ENCODE peak calls at places on chromosomes 1 and 21, in seven cellular contexts. D is HCT116, H is stomach, W is GM20000, Z is suprapubic skin, L is endothelial cell, E is retinal pigment epithelial cell. V is an unnamed sample.
A peak's percentile ranks its signal among the peaks of the same experiment; 100 is the strongest.

GRCh38 chr1:180098242-180098995 is 56.2 kb upstream of the QSOX1 start:
- DNase-seq in D (no peak), H (no peak), W (no peak), Z (no peak), L (no peak), E (peak; percentile 8), V (no peak)

GRCh38 chr1:113142791-113143190 is 69.8 kb downstream of the LRIG2 start:
- DNase-seq in D (no peak), H (no peak), W (no peak), Z (no peak), L (no peak), E (no peak), V (no peak)

GRCh38 chr1:234260578-234260977 is 112.7 kb upstream of the COA6 start:
- DNase-seq in D (no peak), H (no peak), W (no peak), Z (no peak), L (no peak), E (no peak), V (no peak)

GRCh38 chr1:159932296-159933285 is 7.3 kb upstream of the TAGLN2 start:
- DNase-seq in D (no peak), H (no peak), W (no peak), Z (no peak), L (no peak), E (no peak), V (no peak)

GRCh38 chr1:82483146-82483545 is 682.4 kb downstream of the ADGRL2 start:
- DNase-seq in D (no peak), H (no peak), W (no peak), Z (no peak), L (no peak), E (no peak), V (no peak)

GRCh38 chr1:153649867-153650235 is 8.7 kb upstream of the SNAPIN start:
- DNase-seq in D (no peak), H (peak; percentile 93), W (no peak), Z (peak; percentile 62), L (no peak), E (no peak), V (no peak)

GRCh38 chr1:159339517-159339916 is 37.4 kb downstream of the FCER1A start:
- DNase-seq in D (no peak), H (no peak), W (no peak), Z (no peak), L (no peak), E (peak; percentile 6), V (no peak)

GRCh38 chr1:81008298-81008697 is 792.4 kb upstream of the ADGRL2 start:
- DNase-seq in D (no peak), H (no peak), W (no peak), Z (no peak), L (no peak), E (no peak), V (no peak)

GRCh38 chr1:158021721-158022120 is 28.3 kb downstream of the KIRREL1 start:
- DNase-seq in D (no peak), H (no peak), W (no peak), Z (no peak), L (no peak), E (no peak), V (no peak)

GRCh38 chr1:47559944-47560695 is 122.3 kb downstream of the FOXD2 start:
- DNase-seq in D (no peak), H (peak; percentile 60), W (no peak), Z (no peak), L (no peak), E (no peak), V (no peak)

GRCh38 chr1:202121006-202121405 is 1.7 kb upstream of the GPR37L1 start:
- DNase-seq in D (no peak), H (no peak), W (no peak), Z (no peak), L (no peak), E (no peak), V (no peak)

GRCh38 chr1:205001101-205001620 is 41.9 kb upstream of the CNTN2 start:
- DNase-seq in D (no peak), H (no peak), W (no peak), Z (no peak), L (no peak), E (no peak), V (no peak)

GRCh38 chr1:44662683-44663030 is 11.6 kb downstream of the TMEM53 start:
- DNase-seq in D (no peak), H (no peak), W (no peak), Z (no peak), L (no peak), E (no peak), V (no peak)

GRCh38 chr1:229407206-229408026 is 26.5 kb downstream of the ACTA1 start:
- DNase-seq in D (no peak), H (no peak), W (no peak), Z (no peak), L (no peak), E (no peak), V (no peak)

GRCh38 chr1:206441336-206441967 is 28.8 kb upstream of the IKBKE start:
- DNase-seq in D (no peak), H (no peak), W (no peak), Z (no peak), L (no peak), E (no peak), V (no peak)

GRCh38 chr1:25707280-25708016 is 90.9 kb downstream of the MAN1C1 start:
- DNase-seq in D (no peak), H (no peak), W (no peak), Z (no peak), L (no peak), E (no peak), V (no peak)

GRCh38 chr21:38958940-38959685 is 153.4 kb downstream of the ETS2 start:
- DNase-seq in D (no peak), H (no peak), W (no peak), Z (no peak), L (no peak), E (no peak), V (no peak)

GRCh38 chr1:42765271-42765670 is 1.6 kb downstream of the P3H1 start:
- DNase-seq in D (no peak), H (no peak), W (no peak), Z (peak; percentile 8), L (no peak), E (no peak), V (no peak)

GRCh38 chr1:46137901-46138300 is 5.5 kb upstream of the PIK3R3 start:
- DNase-seq in D (no peak), H (no peak), W (no peak), Z (no peak), L (no peak), E (no peak), V (no peak)

GRCh38 chr1:92577251-92577895 is 90.6 kb upstream of the GFI1 start:
- DNase-seq in D (no peak), H (no peak), W (no peak), Z (no peak), L (no peak), E (no peak), V (no peak)

GRCh38 chr1:17948594-17948993 is 159.0 kb upstream of the IGSF21 start:
- DNase-seq in D (no peak), H (no peak), W (no peak), Z (no peak), L (no peak), E (no peak), V (no peak)

GRCh38 chr21:34967509-34968289 is 81.4 kb downstream of the RUNX1 start:
- DNase-seq in D (no peak), H (no peak), W (no peak), Z (no peak), L (no peak), E (peak; percentile 36), V (no peak)

GRCh38 chr1:223732993-223733798 is 20.9 kb downstream of the CAPN2 start:
- DNase-seq in D (no peak), H (peak; percentile 64), W (no peak), Z (no peak), L (no peak), E (no peak), V (no peak)

GRCh38 chr1:161007369-161007768 is 13.6 kb downstream of the F11R start:
- DNase-seq in D (no peak), H (no peak), W (no peak), Z (no peak), L (no peak), E (no peak), V (no peak)

GRCh38 chr1:45442272-45442671 is 48.7 kb downstream of the TESK2 start:
- DNase-seq in D (no peak), H (no peak), W (no peak), Z (no peak), L (no peak), E (peak; percentile 67), V (no peak)

GRCh38 chr1:212012034-212012740 is 23.2 kb downstream of the INTS7 start:
- DNase-seq in D (peak; percentile 37), H (peak; percentile 70), W (peak; percentile 87), Z (peak; percentile 64), L (peak; percentile 60), E (no peak), V (no peak)

GRCh38 chr1:147892216-147892615 is 10.4 kb upstream of the GJA8 start:
- DNase-seq in D (peak; percentile 18), H (no peak), W (no peak), Z (no peak), L (no peak), E (no peak), V (no peak)
- TF ChIP-seq CTCF in D (peak; percentile 9), H (no peak), W (no peak), Z (no peak), L (no peak), E (no peak), V (no peak)

GRCh38 chr1:94721240-94721639 is 98.9 kb upstream of the SLC44A3 start:
- DNase-seq in D (no peak), H (no peak), W (peak; percentile 65), Z (no peak), L (no peak), E (no peak), V (no peak)
- TF ChIP-seq CTCF in D (no peak), H (no peak), W (no peak), Z (no peak), L (no peak), E (no peak), V (no peak)

GRCh38 chr1:175073633-175074032 is 6.0 kb downstream of the TNN start:
- DNase-seq in D (no peak), H (no peak), W (no peak), Z (no peak), L (no peak), E (no peak), V (no peak)
- TF ChIP-seq CTCF in D (peak; percentile 17), H (no peak), W (no peak), Z (no peak), L (no peak), E (no peak), V (no peak)

GRCh38 chr1:85846706-85847105 is 138.5 kb upstream of the ZNHIT6 start:
- DNase-seq in D (no peak), H (no peak), W (no peak), Z (no peak), L (no peak), E (no peak), V (no peak)

GRCh38 chr1:85847356-85847755 is 139.1 kb upstream of the ZNHIT6 start:
- DNase-seq in D (no peak), H (no peak), W (no peak), Z (no peak), L (no peak), E (peak; percentile 42), V (no peak)

GRCh38 chr1:85849660-85850059 is 141.4 kb upstream of the ZNHIT6 start:
- DNase-seq in D (no peak), H (no peak), W (no peak), Z (no peak), L (no peak), E (no peak), V (no peak)

DNA sequence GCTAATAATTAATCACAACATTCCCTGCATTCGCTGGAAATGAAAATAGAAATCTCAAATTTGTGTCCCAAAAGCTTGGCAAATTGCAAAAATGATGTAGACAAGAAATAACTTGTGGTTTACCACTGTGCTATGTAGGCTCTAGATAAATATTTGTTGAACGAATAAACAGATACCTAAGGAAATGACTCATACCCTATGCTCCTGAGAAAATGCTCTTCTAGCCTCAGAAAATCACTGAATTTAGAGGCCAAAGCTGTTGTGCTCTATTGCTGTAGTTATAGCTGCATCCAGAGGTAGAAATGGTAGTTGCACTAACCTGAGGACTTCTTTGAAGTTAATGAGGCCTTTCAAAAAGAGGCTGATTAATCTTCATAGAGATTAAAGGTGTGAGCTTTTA is 142.0 kb upstream of the ZNHIT6 start:
- DNase-seq in D (peak; percentile 84), H (no peak), W (no peak), Z (no peak), L (no peak), E (peak; percentile 66), V (no peak)
- TF ChIP-seq CTCF in D (peak; percentile 30), H (no peak), W (no peak), Z (no peak), L (no peak), E (peak; percentile 37), V (no peak)

V was measured in mesothelial cell of epicardium.